ENCODE peak calls at places on chromosomes 7 and 10, in four cellular contexts. One of them, this sample, is unnamed.

GRCh38 chr10:125707852-125708468 is 11.5 kb upstream of the EDRF1 start:
- DNase-seq in astrocyte of the spinal cord: peak
- DNase-seq in GM23338: no peak
- DNase-seq in Peyer's patch: no peak
- DNase-seq in this sample: no peak

GRCh38 chr7:3436112-3436511 is 135.1 kb downstream of the SDK1 start:
- DNase-seq in GM23338: no peak
- DNase-seq in Peyer's patch: no peak
- DNase-seq in astrocyte of the spinal cord: no peak
- DNase-seq in this sample: no peak

GRCh38 chr7:381211-382117 is 91.5 kb downstream of the FOXL3 start:
- DNase-seq in GM23338: no peak
- DNase-seq in Peyer's patch: no peak
- DNase-seq in astrocyte of the spinal cord: no peak
- DNase-seq in this sample: no peak

GRCh38 chr7:1597791-1598190 is 28.0 kb upstream of the PSMG3 start:
- DNase-seq in astrocyte of the spinal cord: no peak
- DNase-seq in GM23338: no peak
- DNase-seq in Peyer's patch: no peak
- DNase-seq in this sample: no peak

GRCh38 chr7:4707134-4707651 is 25.1 kb downstream of the FOXK1 start:
- DNase-seq in Peyer's patch: no peak
- DNase-seq in GM23338: peak
- DNase-seq in astrocyte of the spinal cord: peak
- DNase-seq in this sample: no peak

GRCh38 chr7:18565337-18565736 is 69.8 kb downstream of the HDAC9 start:
- DNase-seq in GM23338: no peak
- DNase-seq in Peyer's patch: no peak
- DNase-seq in astrocyte of the spinal cord: no peak
- DNase-seq in this sample: no peak

GRCh38 chr7:116384936-116385635 is 114.5 kb upstream of the CAV2 start:
- DNase-seq in astrocyte of the spinal cord: no peak
- DNase-seq in GM23338: no peak
- DNase-seq in Peyer's patch: no peak
- DNase-seq in this sample: no peak

GRCh38 chr10:60646966-60647796 is 131.1 kb upstream of the CDK1 start:
- DNase-seq in Peyer's patch: no peak
- DNase-seq in GM23338: peak
- DNase-seq in astrocyte of the spinal cord: peak
- DNase-seq in this sample: peak

GRCh38 chr10:126939706-126940105 is 34.5 kb downstream of the DOCK1 start:
- DNase-seq in Peyer's patch: no peak
- DNase-seq in GM23338: peak
- DNase-seq in astrocyte of the spinal cord: no peak
- DNase-seq in this sample: no peak

GRCh38 chr10:58660577-58661255 is 148.0 kb downstream of the BICC1 start:
- DNase-seq in astrocyte of the spinal cord: peak
- DNase-seq in Peyer's patch: no peak
- DNase-seq in GM23338: no peak
- DNase-seq in this sample: no peak

GRCh38 chr10:77392236-77392721 is 245.3 kb downstream of the KCNMA1 start:
- DNase-seq in GM23338: no peak
- DNase-seq in astrocyte of the spinal cord: peak
- DNase-seq in Peyer's patch: no peak
- DNase-seq in this sample: no peak

GRCh38 chr7:151459726-151460473 is 20.0 kb upstream of the CRYGN start:
- DNase-seq in astrocyte of the spinal cord: peak
- DNase-seq in Peyer's patch: peak
- DNase-seq in GM23338: peak
- DNase-seq in this sample: peak
- TF ChIP-seq CTCF in astrocyte of the spinal cord: peak
- TF ChIP-seq CTCF in Peyer's patch: peak
- TF ChIP-seq CTCF in GM23338: no peak
- TF ChIP-seq CTCF in this sample: no peak

DNA sequence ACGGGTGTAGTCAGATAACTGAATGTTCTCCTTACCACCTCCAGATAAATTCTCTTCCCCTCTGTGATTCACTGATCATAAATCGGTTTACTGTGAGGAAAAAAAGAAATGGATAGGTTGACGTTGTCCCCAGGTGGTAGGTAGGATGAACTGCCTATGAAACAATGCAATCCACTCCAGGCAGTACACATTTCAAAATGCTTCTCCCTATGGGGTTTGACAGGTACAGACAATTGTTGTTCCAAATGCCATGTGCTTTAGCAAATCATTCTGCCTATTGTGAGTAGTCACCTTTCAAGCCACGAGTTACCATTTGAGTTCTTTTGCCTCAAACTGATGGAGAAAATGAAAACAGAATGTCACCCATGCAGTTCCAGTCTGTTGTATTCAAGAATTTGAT is 21.8 kb downstream of the VIM start:
- DNase-seq in GM23338: peak
- DNase-seq in Peyer's patch: no peak
- DNase-seq in astrocyte of the spinal cord: peak
- DNase-seq in this sample: no peak
- TF ChIP-seq CTCF in GM23338: peak
- TF ChIP-seq CTCF in Peyer's patch: peak
- TF ChIP-seq CTCF in astrocyte of the spinal cord: peak
- TF ChIP-seq CTCF in this sample: no peak

DNA sequence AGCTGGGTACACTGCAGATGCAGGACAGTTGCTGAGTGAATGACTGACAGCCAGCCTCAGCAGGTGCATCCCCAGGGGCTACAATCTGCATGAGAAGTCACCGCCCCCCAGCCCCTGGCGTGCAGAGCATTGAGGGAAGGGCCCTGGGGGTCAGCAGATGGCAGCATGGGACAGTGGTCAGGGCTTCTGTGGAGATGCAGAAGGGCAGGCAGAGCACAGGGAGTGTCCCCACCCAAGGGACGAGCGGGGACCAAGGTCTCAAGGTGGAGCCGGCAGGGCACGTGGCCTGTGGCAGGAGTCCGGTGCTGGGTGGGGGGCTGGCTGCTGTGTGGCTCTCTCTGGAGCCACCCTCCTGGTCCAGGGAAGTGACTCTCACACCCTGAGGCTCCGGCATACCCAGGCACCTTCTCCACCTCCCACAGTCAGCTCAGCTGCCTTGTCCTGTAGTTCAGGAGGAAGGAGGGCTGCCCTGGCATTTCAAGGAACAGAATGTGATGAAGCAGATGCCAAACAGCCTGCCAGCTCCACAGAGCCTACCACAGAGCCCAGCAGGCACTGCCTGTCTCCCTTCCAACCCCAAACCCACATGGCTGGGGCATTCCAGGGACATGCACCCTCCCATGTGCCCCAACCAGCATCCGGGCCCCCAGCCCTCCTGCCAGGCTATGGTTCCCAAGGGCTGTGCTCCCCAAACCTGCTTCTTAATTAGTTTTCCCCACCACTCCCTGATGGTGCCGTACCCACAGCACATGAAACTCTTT is 114.5 kb downstream of the TMEM130 start:
- DNase-seq in Peyer's patch: peak
- DNase-seq in astrocyte of the spinal cord: no peak
- DNase-seq in GM23338: peak
- DNase-seq in this sample: peak
- TF ChIP-seq CTCF in Peyer's patch: no peak
- TF ChIP-seq CTCF in astrocyte of the spinal cord: no peak
- TF ChIP-seq CTCF in GM23338: peak
- TF ChIP-seq CTCF in this sample: no peak

DNA sequence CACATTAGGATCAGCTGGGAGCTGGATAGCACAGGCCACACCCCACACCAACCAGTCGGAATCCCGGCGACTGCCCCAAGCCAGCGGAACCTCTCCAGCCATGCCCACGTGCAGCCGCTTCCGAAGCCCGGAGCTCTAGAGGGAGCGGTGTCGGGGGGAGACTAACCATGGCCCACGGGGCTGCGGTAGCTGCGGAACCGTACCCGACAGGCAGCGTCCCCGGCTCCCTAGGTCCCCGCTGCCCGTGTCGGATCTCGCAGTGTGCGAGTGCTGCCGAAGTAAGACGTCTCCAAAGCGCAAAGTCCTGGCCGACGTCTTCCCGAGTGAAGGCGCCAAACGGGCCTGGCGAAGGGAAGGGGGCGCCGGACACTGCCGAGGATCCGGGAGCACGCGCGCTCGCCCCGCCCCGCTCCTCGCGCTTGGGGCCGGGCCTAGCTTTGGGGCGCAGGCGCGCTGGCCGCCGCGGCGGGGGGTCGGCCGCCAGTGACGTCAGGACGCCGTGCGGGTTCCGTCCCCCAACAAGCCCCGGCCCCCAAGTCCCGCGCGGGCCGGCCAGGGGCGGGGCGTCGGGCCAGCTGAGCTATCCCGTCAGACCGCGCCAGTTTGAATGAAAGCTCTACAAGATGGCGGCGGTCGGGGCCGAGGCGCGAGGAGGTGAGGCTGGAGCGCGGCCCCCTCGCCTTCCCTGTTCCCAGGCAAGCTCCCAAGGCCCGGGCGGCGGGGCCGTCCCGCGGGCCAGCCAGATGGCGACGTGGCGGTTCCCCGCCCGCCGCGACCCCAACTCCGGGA is at the start of gene SUV39H2:
- DNase-seq in Peyer's patch: peak
- DNase-seq in GM23338: peak
- DNase-seq in astrocyte of the spinal cord: peak
- DNase-seq in this sample: peak
- TF ChIP-seq CTCF in Peyer's patch: no peak
- TF ChIP-seq CTCF in GM23338: no peak
- TF ChIP-seq CTCF in astrocyte of the spinal cord: no peak
- TF ChIP-seq CTCF in this sample: no peak

GRCh38 chr10:33066558-33067236 is 108.7 kb upstream of the ITGB1 start:
- DNase-seq in GM23338: peak
- DNase-seq in Peyer's patch: no peak
- DNase-seq in astrocyte of the spinal cord: no peak
- DNase-seq in this sample: no peak
- TF ChIP-seq CTCF in GM23338: peak
- TF ChIP-seq CTCF in Peyer's patch: no peak
- TF ChIP-seq CTCF in astrocyte of the spinal cord: no peak
- TF ChIP-seq CTCF in this sample: no peak

DNA sequence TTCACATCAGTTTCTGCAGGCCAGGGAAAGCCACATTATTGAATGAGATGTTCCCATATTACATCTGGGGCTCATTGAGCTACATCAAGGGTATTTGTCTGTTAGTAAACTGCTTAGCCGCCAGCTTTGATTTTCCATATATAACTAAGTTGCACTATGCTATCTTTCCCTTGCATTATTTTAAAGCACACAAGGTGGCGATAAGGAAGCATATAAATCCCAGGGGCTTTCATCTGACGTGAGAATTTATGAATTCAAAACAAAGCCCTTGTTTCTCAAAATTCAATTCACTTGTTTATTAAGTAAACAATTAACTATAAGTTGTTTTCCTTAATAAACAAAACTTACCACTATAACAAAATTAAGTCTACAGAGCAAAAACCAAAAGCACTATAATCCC is 334.1 kb upstream of the TPK1 start:
- DNase-seq in astrocyte of the spinal cord: no peak
- DNase-seq in Peyer's patch: no peak
- DNase-seq in GM23338: peak
- DNase-seq in this sample: no peak
- TF ChIP-seq CTCF in astrocyte of the spinal cord: no peak
- TF ChIP-seq CTCF in Peyer's patch: no peak
- TF ChIP-seq CTCF in GM23338: peak
- TF ChIP-seq CTCF in this sample: no peak

DNA sequence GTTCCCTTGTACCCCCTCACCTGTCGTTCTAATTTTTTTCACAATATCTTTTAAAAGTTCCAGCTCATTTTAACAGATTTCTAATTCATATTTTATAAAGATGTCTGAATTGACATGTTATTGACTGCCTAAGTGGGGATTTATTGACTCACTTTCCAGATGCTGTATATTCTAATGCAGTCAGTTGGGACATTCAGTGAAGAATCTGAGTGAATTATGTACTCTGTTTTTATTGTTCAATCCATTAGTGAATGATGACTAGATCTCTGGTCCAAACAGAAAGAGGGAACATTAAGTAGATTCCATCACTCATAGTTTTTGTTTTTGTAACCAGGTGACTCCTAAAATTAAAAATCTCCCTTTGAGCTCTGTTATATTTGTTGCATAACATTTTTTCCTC is 54.3 kb downstream of the LOXL4 start:
- DNase-seq in astrocyte of the spinal cord: no peak
- DNase-seq in GM23338: no peak
- DNase-seq in Peyer's patch: no peak
- DNase-seq in this sample: no peak
- TF ChIP-seq CTCF in astrocyte of the spinal cord: no peak
- TF ChIP-seq CTCF in GM23338: no peak
- TF ChIP-seq CTCF in Peyer's patch: no peak
- TF ChIP-seq CTCF in this sample: no peak

DNA sequence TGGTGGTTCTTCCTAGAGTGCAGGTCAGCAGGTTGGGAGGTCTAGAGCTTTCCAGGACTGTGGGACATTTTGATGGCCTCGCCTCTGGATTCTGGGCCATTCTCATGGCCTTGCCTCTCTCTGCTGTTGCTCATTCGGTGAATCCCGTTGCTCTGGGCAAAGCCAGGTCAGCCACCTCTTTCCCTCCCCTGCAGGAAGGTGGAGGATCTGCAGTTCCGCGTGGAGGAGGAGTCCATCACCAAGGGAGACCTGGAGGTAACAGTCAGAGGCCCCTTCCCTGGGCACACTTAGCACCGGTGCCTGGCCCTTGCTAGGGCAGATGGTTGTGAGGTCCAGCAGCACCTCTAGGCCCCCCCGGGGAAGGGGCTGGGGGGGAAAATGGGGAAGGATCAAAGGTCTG is 74.9 kb downstream of the CLIP2 start:
- DNase-seq in astrocyte of the spinal cord: no peak
- DNase-seq in GM23338: peak
- DNase-seq in Peyer's patch: no peak
- DNase-seq in this sample: no peak
- TF ChIP-seq CTCF in astrocyte of the spinal cord: peak
- TF ChIP-seq CTCF in GM23338: peak
- TF ChIP-seq CTCF in Peyer's patch: no peak
- TF ChIP-seq CTCF in this sample: no peak

DNA sequence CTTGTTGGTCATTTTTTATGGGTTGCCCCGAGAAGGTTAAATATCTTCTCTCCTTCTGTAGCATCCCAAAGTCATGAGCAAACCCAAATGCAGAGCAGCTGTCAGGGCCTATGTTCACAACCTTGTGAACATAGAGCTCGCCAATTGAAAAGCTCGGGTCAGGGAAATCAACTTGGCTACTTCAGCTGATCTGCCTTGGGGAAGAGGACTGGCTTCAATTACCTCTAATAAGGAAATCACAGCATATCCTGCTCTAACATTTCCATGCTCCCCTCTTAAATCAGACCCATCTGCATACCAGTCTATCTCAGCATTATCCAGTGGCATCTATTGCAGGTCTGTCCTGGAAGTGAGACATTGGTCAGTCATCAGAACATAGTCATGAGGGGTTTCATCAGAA is 105.6 kb downstream of the ANKRD26 start:
- DNase-seq in GM23338: no peak
- DNase-seq in astrocyte of the spinal cord: no peak
- DNase-seq in Peyer's patch: no peak
- DNase-seq in this sample: no peak
- TF ChIP-seq CTCF in GM23338: no peak
- TF ChIP-seq CTCF in astrocyte of the spinal cord: no peak
- TF ChIP-seq CTCF in Peyer's patch: no peak
- TF ChIP-seq CTCF in this sample: no peak

This sample was measured in Calu3.